ENCODE peak calls at places on chromosomes 6 and 20, in six cellular contexts. C is upper lobe of right lung; X is activated T-cell treated with anti-CD3 and anti-CD28 coated beads, Interleukin-2, amount 50 U/mL, for 24 hours; U is NT2/D1; N is Kasumi-1; R is NCI-H774. G is an unnamed sample.

GRCh38 chr20:64063389-64064144 is 569 bp downstream of the TCEA2 start:
- DNase-seq in C (no peak), X (peak), U (no peak), N (no peak), R (no peak), G (no peak)

GRCh38 chr6:149895702-149896310 is 2.1 kb downstream of the RAET1E start:
- DNase-seq in C (no peak), X (no peak), U (no peak), N (peak), R (no peak), G (no peak)

GRCh38 chr6:125597411-125598253 is 151.8 kb upstream of the HEY2 start:
- DNase-seq in C (peak), X (no peak), U (no peak), N (no peak), R (peak), G (no peak)

GRCh38 chr6:156242206-156242605 is 535.0 kb upstream of the ARID1B start:
- DNase-seq in C (no peak), X (no peak), U (no peak), N (no peak), R (no peak), G (no peak)

GRCh38 chr6:135675862-135676261 is 175.6 kb upstream of the PDE7B start:
- DNase-seq in C (no peak), X (no peak), U (peak), N (peak), R (no peak), G (peak)

GRCh38 chr6:37106554-37106953 is 63.4 kb upstream of the PIM1 start:
- DNase-seq in C (no peak), X (no peak), U (no peak), N (no peak), R (no peak), G (no peak)

GRCh38 chr6:117547688-117548621 is 54.4 kb downstream of the GOPC start:
- DNase-seq in C (peak), X (peak), U (no peak), N (no peak), R (no peak), G (no peak)

GRCh38 chr20:11229772-11230171 is 556.0 kb upstream of the JAG1 start:
- DNase-seq in C (no peak), X (no peak), U (no peak), N (no peak), R (no peak), G (no peak)

GRCh38 chr20:61178431-61179080 is 73.5 kb upstream of the CDH4 start:
- DNase-seq in C (no peak), X (no peak), U (no peak), N (no peak), R (no peak), G (no peak)

GRCh38 chr6:16639689-16640480 is 121.4 kb downstream of the ATXN1 start:
- DNase-seq in C (no peak), X (no peak), U (no peak), N (no peak), R (no peak), G (no peak)